ENCODE peak calls at places on chromosomes 4 and X, in four cellular contexts. T is body of pancreas, A is ovary, J is brain microvascular endothelial cell. E is an unnamed sample.

GRCh38 chr4:126306152-126306869 is 991.6 kb downstream of the FAT4 start:
- DNase-seq in T (no peak), A (no peak), J (no peak), E (no peak)

GRCh38 chr4:56752985-56753384 is 68.5 kb downstream of the SPINK2 start:
- DNase-seq in T (no peak), A (no peak), J (no peak), E (no peak)

GRCh38 chr4:122412547-122412946 is 33.7 kb downstream of the ADAD1 start:
- DNase-seq in T (no peak), A (no peak), J (no peak), E (no peak)

GRCh38 chrX:14630724-14631123 is 101.4 kb downstream of the GLRA2 start:
- DNase-seq in T (no peak), A (no peak), J (no peak), E (no peak)

GRCh38 chrX:48945517-48946348 is 11.7 kb downstream of the OTUD5 start:
- DNase-seq in T (peak; percentile 52), A (peak; percentile 50), J (peak; percentile 37), E (no peak)

GRCh38 chrX:64195862-64196261 is 9.6 kb downstream of the AMER1 start:
- DNase-seq in T (no peak), A (no peak), J (no peak), E (no peak)

GRCh38 chrX:47047989-47048388 is 30.3 kb upstream of the RGN start:
- DNase-seq in T (no peak), A (no peak), J (no peak), E (no peak)

GRCh38 chrX:100413231-100413630 is 3.2 kb upstream of the PCDH19 start:
- DNase-seq in T (peak; percentile 30), A (peak; percentile 27), J (peak; percentile 27), E (no peak)

GRCh38 chr4:121071640-121072037 is 696 bp downstream of the NDNF start:
- DNase-seq in T (no peak), A (no peak), J (no peak), E (no peak)

GRCh38 chrX:84340981-84341380 is 153.0 kb upstream of the RPS6KA6 start:
- DNase-seq in T (no peak), A (no peak), J (peak; percentile 20), E (no peak)

GRCh38 chr4:113300384-113301011 is 251.0 kb downstream of the ANK2 start:
- DNase-seq in T (no peak), A (no peak), J (peak; percentile 95), E (peak; percentile 85)

GRCh38 chr4:147994076-147994475 is 262.2 kb downstream of the ARHGAP10 start:
- DNase-seq in T (no peak), A (no peak), J (no peak), E (no peak)

GRCh38 chrX:116806288-116806802 is 343.6 kb upstream of the CT83 start:
- DNase-seq in T (no peak), A (no peak), J (no peak), E (no peak)
- H3K27ac ChIP-seq in T (no peak overlapping the region), A (no peak overlapping the region), J (no peak overlapping the region), E (no peak overlapping the region)

GRCh38 chrX:1536712-1537030 is 314 bp downstream of the P2RY8 start:
- DNase-seq in T (no peak), A (no peak), J (no peak), E (no peak)

GRCh38 chrX:1533083-1533482 is 3.9 kb downstream of the P2RY8 start:
- DNase-seq in T (no peak), A (no peak), J (no peak), E (no peak)

GRCh38 chrX:1534321-1535168 is 2.4 kb downstream of the P2RY8 start:
- DNase-seq in T (no peak), A (no peak), J (no peak), E (no peak)

GRCh38 chrX:1535241-1536041 is 1.5 kb downstream of the P2RY8 start:
- DNase-seq in T (no peak), A (no peak), J (no peak), E (no peak)

GRCh38 chrX:1537031-1537715 is at the start of gene P2RY8:
- DNase-seq in T (peak; percentile 66), A (peak; percentile 64), J (peak; percentile 28), E (no peak)
- H3K27ac ChIP-seq in T (no peak within 1 kb of the TSS), A (peak within 1 kb of the TSS; percentile 72), J (no peak within 1 kb of the TSS), E (no peak within 1 kb of the TSS)

GRCh38 chr4:7355795-7356194 is 78.9 kb downstream of the PSAPL1 start:
- DNase-seq in T (no peak), A (peak; percentile 30), J (no peak), E (no peak)

GRCh38 chr4:7353846-7354610 is 80.7 kb downstream of the PSAPL1 start:
- DNase-seq in T (no peak), A (peak; percentile 40), J (no peak), E (no peak)

GRCh38 chr4:7353046-7353790 is 81.5 kb downstream of the PSAPL1 start:
- DNase-seq in T (no peak), A (no peak), J (no peak), E (no peak)

GRCh38 chr4:7356667-7357295 is 77.9 kb downstream of the PSAPL1 start:
- DNase-seq in T (no peak), A (peak; percentile 56), J (no peak), E (no peak)

GRCh38 chr4:7354937-7355336 is 79.8 kb downstream of the PSAPL1 start:
- DNase-seq in T (no peak), A (no peak), J (no peak), E (no peak)
- H3K27ac ChIP-seq in T (no peak overlapping the region), A (no peak overlapping the region), J (no peak overlapping the region), E (no peak overlapping the region)

GRCh38 chr4:168521736-168522135 is 24.9 kb downstream of the PALLD start:
- DNase-seq in T (no peak), A (no peak), J (no peak), E (no peak)
- H3K27ac ChIP-seq in T (no peak overlapping the region), A (no peak overlapping the region), J (no peak overlapping the region), E (no peak overlapping the region)

DNA sequence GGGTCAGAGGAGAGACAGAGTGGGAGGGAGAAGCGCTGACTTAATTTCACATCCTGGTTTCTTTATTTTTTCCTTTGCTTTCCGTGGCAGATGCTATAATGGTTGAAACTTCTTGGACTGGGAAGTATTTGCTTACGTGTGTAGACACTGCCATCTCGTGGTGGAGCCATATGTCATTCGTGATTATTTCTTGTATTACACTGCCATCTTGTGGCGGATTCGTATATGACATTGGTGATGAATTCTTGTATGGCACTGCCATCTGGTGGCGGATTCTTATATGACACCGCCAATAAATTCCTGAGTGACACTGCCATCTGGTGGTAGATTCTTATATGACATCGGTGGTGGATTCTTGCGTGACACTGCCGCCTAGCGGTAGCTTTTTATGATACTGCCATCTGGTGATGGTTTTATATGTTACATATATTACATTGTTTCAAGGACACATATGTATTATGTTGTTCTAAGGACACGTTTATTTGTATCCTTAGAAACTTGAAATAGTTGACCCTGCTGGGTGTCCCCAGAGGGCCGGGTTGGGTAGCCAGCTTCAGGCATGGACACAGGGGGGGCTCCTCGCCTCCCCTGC is 37.3 kb upstream of the CLCN4 start:
- DNase-seq in T (peak; percentile 80), A (peak; percentile 74), J (peak; percentile 84), E (peak; percentile 39)
- H3K27ac ChIP-seq in T (no peak overlapping the region), A (no peak overlapping the region), J (no peak overlapping the region), E (no peak overlapping the region)

DNA sequence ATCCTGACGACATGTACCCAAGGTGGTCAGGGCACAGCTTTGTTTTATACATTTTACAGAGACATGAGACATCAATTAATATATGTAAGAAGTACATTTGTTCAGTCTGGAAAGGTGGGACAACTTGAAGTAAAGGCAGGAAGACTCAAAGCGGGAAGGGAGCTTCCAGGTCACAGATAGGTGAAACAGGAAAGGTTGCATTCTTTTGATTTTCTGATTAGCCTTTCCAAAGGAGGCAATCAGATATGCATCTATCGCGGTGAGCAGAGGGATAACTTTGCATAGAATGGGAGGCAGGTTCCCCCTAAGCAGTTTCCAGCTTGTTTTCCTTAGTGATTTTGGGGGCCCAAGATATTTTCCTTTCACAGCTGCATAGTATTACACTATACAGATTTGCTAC is 358.4 kb downstream of the GLUD2 start:
- DNase-seq in T (no peak), A (no peak), J (no peak), E (no peak)
- H3K27ac ChIP-seq in T (no peak overlapping the region), A (no peak overlapping the region), J (no peak overlapping the region), E (no peak overlapping the region)

E was measured in epithelial cell of prostate.